ENCODE peak calls at places on chromosomes 11 and 22, in nine cellular contexts. D, Z, A, K, Y, C, S, I and Q are unnamed samples. For H3K9me3 and H3K4me1, the result is how much of the 10 kb centered on the place peaks cover.

GRCh38 chr22:22408731-22409696 is 99.5 kb downstream of the ZNF280B start:
- DNase-seq in D (no peak), K (peak), C (peak), A (peak), I (no peak), S (no peak), Z (no peak), Y (peak), Q (peak)

GRCh38 chr11:110160016-110160415 is 66.8 kb downstream of the ZC3H12C start:
- DNase-seq in K (no peak), S (no peak), Z (no peak), C (no peak), D (no peak), A (no peak), I (no peak), Y (no peak), Q (no peak)

GRCh38 chr22:27063381-27063780 is 406.0 kb downstream of the MIAT start:
- DNase-seq in A (no peak), S (no peak), Y (no peak), D (no peak), K (no peak), C (no peak), Z (no peak), I (no peak), Q (no peak)

GRCh38 chr11:35323076-35323868 is 96.1 kb downstream of the SLC1A2 start:
- DNase-seq in D (no peak), I (no peak), Z (no peak), S (no peak), Y (no peak), A (no peak), K (no peak), C (no peak), Q (no peak)

GRCh38 chr11:128261011-128261421 is 326.3 kb downstream of the ETS1 start:
- DNase-seq in K (no peak), C (no peak), Y (no peak), S (no peak), A (no peak), I (no peak), D (no peak), Z (no peak), Q (no peak)

GRCh38 chr11:43547900-43548381 is 132.6 kb upstream of the HSD17B12 start:
- DNase-seq in I (no peak), S (no peak), D (no peak), Y (peak), A (no peak), C (no peak), Z (peak), K (peak), Q (no peak)

GRCh38 chr11:2461253-2462091 is 16.7 kb downstream of the KCNQ1 start:
- DNase-seq in I (no peak), S (no peak), D (no peak), K (no peak), Y (peak), Z (peak), C (no peak), A (no peak), Q (no peak)

GRCh38 chr22:37426532-37427127 is 649 bp downstream of the ELFN2 start:
- DNase-seq in Z (no peak), Y (no peak), D (no peak), K (no peak), S (no peak), I (no peak), C (no peak), A (no peak), Q (no peak)

GRCh38 chr11:35040221-35040942 is 98.6 kb upstream of the CD44 start:
- DNase-seq in S (peak), A (no peak), C (no peak), K (no peak), Y (no peak), I (no peak), D (no peak), Z (no peak), Q (no peak)

GRCh38 chr22:30940655-30941362 is 27.8 kb downstream of the MORC2 start:
- DNase-seq in S (no peak), Z (no peak), C (no peak), K (no peak), I (no peak), A (no peak), Y (no peak), D (no peak), Q (no peak)

GRCh38 chr11:9625158-9625557 is 38.7 kb upstream of the SWAP70 start:
- DNase-seq in Y (no peak), D (peak), A (no peak), K (no peak), Z (no peak), C (no peak), I (no peak), S (no peak), Q (no peak)

GRCh38 chr11:32852142-32852541 is 22.4 kb downstream of the PRRG4 start:
- DNase-seq in Z (no peak), D (no peak), I (no peak), K (no peak), A (peak), Y (no peak), C (no peak), S (no peak), Q (no peak)

GRCh38 chr11:123194308-123195181 is 503 bp downstream of the CLMP start:
- DNase-seq in K (no peak), Z (no peak), A (no peak), D (no peak), I (no peak), S (no peak), C (no peak), Y (no peak), Q (no peak)

GRCh38 chr11:125091247-125091876 is 20.1 kb downstream of the TMEM218 start:
- DNase-seq in C (no peak), I (peak), S (peak), D (no peak), A (no peak), Z (no peak), K (no peak), Y (peak), Q (no peak)

GRCh38 chr22:33923033-33923432 is 2.8 kb upstream of the LARGE1 start:
- DNase-seq in I (no peak), D (no peak), S (no peak), K (no peak), C (no peak), A (no peak), Z (no peak), Y (no peak), Q (no peak)

GRCh38 chr11:83573097-83573496 is 286.9 kb upstream of the CCDC90B start:
- DNase-seq in C (no peak), I (no peak), Z (no peak), Y (no peak), D (no peak), A (no peak), S (no peak), K (no peak), Q (no peak)

GRCh38 chr11:613369-613968 is 2.3 kb downstream of the IRF7 start:
- DNase-seq in A (peak), Z (peak), D (peak), S (no peak), K (peak), C (peak), Y (peak), I (peak), Q (no peak)

GRCh38 chr11:112797653-112798293 is 163.4 kb upstream of the NCAM1 start:
- DNase-seq in D (no peak), C (no peak), S (peak), Z (peak), Y (peak), K (peak), A (no peak), I (no peak), Q (no peak)

GRCh38 chr11:65003282-65003681 is 6.5 kb upstream of the BATF2 start:
- DNase-seq in Y (no peak), I (no peak), A (no peak), D (no peak), S (no peak), K (no peak), Z (no peak), C (no peak), Q (no peak)

GRCh38 chr11:46285594-46286033 is 8.2 kb downstream of the CREB3L1 start:
- DNase-seq in Y (no peak), S (no peak), C (no peak), I (no peak), A (no peak), K (no peak), D (no peak), Z (no peak), Q (no peak)

GRCh38 chr11:129700701-129701100 is 114.9 kb upstream of the TMEM45B start:
- DNase-seq in D (no peak), I (no peak), C (no peak), Y (peak), K (no peak), A (no peak), Z (no peak), S (no peak), Q (no peak)

GRCh38 chr11:74330065-74330858 is 18.8 kb upstream of the P4HA3 start:
- DNase-seq in C (no peak), I (no peak), Z (no peak), D (no peak), Y (no peak), K (no peak), S (no peak), A (no peak), Q (no peak)

GRCh38 chr11:96456111-96456510 is 66.3 kb downstream of the JRKL start:
- DNase-seq in S (no peak), Y (no peak), Z (no peak), C (no peak), I (no peak), D (no peak), A (no peak), K (no peak), Q (no peak)

GRCh38 chr11:132977746-132978145 is 554.6 kb downstream of the OPCML start:
- DNase-seq in Y (no peak), Z (no peak), K (no peak), C (no peak), I (no peak), D (no peak), S (no peak), A (no peak), Q (no peak)

GRCh38 chr22:30275625-30276024 is 9.0 kb upstream of the OSM start:
- DNase-seq in C (no peak), Y (peak), Z (no peak), D (no peak), A (no peak), I (no peak), K (no peak), S (no peak), Q (no peak)

GRCh38 chr11:128624269-128625170 is 37.2 kb upstream of the ETS1 start:
- DNase-seq in I (peak), S (no peak), D (peak), Z (peak), Y (no peak), K (peak), A (peak), C (no peak), Q (no peak)

GRCh38 chr11:13680501-13681264 is 12.2 kb downstream of the FAR1 start:
- DNase-seq in K (no peak), C (no peak), D (no peak), I (no peak), A (no peak), S (no peak), Y (no peak), Z (no peak), Q (no peak)

GRCh38 chr22:24595228-24595627 is 2.4 kb upstream of the LRRC75B start:
- DNase-seq in D (no peak), S (no peak), A (no peak), Z (no peak), C (no peak), I (no peak), Y (no peak), K (no peak), Q (no peak)

GRCh38 chr22:31556627-31557203 is 60.4 kb downstream of the SFI1 start:
- DNase-seq in K (no peak), I (no peak), Z (no peak), Y (peak), D (peak), A (no peak), C (peak), S (no peak), Q (no peak)

GRCh38 chr11:120835601-120836228 is 188.2 kb upstream of the TBCEL start:
- DNase-seq in Z (no peak), A (no peak), Y (no peak), C (no peak), S (no peak), D (no peak), K (no peak), I (no peak), Q (no peak)

GRCh38 chr22:28600546-28601143 is 79.0 kb downstream of the TTC28 start:
- DNase-seq in Z (no peak), K (no peak), I (no peak), A (no peak), D (no peak), Y (peak), C (peak), S (no peak), Q (no peak)

GRCh38 chr11:30322162-30322561 is 742 bp upstream of the ARL14EP start:
- DNase-seq in Y (no peak), S (no peak), C (no peak), K (no peak), Z (no peak), I (no peak), A (no peak), D (no peak), Q (no peak)

GRCh38 chr22:19942886-19943664 is 1.5 kb upstream of the TXNRD2 start:
- DNase-seq in S (no peak), A (no peak), K (no peak), D (peak), Z (no peak), I (no peak), C (no peak), Y (no peak), Q (no peak)

GRCh38 chr11:6799402-6799801 is at the start of gene OR6A2:
- DNase-seq in K (no peak), S (no peak), I (no peak), A (no peak), D (no peak), C (no peak), Y (no peak), Z (no peak), Q (no peak)

GRCh38 chr11:57405271-57405890 is 14.9 kb upstream of the PRG2 start:
- DNase-seq in D (no peak), Z (no peak), C (no peak), A (no peak), I (no peak), S (no peak), Y (no peak), K (no peak), Q (no peak)

GRCh38 chr22:49237703-49238102 is 590.0 kb downstream of the BRD1 start:
- DNase-seq in S (no peak), D (peak), A (no peak), Y (no peak), Z (no peak), C (no peak), I (no peak), K (peak), Q (no peak)

GRCh38 chr22:49240016-49240380 is 587.7 kb downstream of the BRD1 start:
- DNase-seq in S (no peak), C (no peak), K (no peak), Z (no peak), I (peak), A (no peak), D (peak), Y (no peak), Q (no peak)

GRCh38 chr22:49239264-49240015 is 588.2 kb downstream of the BRD1 start:
- DNase-seq in Z (no peak), K (peak), C (no peak), Y (no peak), S (no peak), A (no peak), I (peak), D (no peak), Q (no peak)

GRCh38 chr22:49237279-49237678 is 590.4 kb downstream of the BRD1 start:
- DNase-seq in D (no peak), A (no peak), I (no peak), Z (no peak), Y (no peak), C (no peak), K (peak), S (no peak), Q (no peak)

GRCh38 chr22:49238181-49239141 is 589.2 kb downstream of the BRD1 start:
- DNase-seq in D (peak), C (no peak), K (peak), Y (no peak), I (peak), Z (no peak), S (no peak), A (no peak), Q (peak)
- H3K9me3 ChIP-seq in D (under half), C (under half), K (under half), Y (under half), I (under half), Z (under half), S (under half), A (under half), Q (under half)

DNA sequence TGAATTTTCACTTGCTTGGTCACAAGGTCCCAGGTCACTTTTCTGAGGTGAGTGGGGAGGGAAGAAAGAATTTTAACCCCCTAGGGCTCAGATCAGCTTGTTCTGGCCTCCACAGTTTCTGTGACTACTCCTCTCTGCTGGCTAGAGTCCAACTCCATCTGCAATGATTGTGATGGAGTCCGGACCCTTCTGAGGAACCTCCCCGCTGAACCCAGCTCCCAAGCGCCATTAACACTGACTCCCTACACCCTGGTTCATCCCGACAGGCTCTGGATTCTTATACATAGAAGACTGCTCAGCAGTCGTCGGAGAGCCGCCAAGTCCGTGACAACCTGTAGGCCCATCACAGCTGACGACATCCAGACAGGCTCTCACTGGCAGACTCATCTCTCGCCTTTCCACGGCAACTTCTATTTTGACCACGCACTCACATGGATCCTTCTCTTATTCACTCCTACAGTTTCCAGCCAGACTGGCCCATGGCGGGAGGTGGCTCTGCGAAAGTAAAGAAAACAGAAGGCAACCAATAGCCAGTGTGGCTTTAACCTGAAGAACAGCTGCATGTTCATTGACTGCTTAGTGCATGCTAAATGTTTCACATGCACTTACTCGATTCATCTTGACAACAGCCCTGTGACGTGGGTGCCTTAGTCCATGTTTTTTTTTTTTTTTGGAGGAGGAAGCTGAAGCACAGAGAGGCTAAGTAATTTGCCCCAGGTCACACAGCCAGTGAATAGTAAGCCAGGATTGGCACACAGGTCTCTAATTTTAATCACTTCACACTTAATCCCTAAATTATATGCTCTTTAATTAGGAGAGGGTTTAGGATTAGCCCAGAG is 68.0 kb upstream of the PRDM11 start:
- DNase-seq in Y (no peak), K (no peak), A (no peak), S (no peak), I (no peak), D (no peak), Z (no peak), C (no peak), Q (no peak)
- TF ChIP-seq POLR2AphosphoS5 in Y (no peak), K (no peak), A (peak), S (no peak), I (no peak), D (no peak), Z (peak), C (no peak), Q (no peak)

DNA sequence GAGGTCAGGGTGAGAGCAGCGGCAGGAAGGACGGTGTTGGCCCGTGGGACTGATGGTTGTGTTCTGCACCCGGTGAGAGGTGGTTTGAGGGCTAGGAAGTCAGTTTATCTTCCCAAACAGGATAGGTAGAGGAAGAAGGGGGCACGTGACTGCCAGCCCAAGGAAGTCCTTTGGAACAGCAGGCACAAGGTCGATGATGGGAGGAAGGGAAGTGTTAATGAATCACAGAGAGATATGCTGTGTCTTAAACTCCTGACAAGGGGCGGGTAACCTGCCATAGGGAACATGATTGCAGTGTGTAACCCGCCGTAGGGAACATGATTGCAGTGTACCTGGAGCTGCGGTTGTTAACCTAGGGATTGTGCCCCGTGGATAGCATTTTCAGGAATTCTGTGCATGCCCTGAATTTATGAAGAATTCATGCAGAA is 49.0 kb downstream of the PRR5L start:
- DNase-seq in Y (no peak), S (no peak), Z (no peak), C (no peak), K (no peak), A (peak), I (peak), D (no peak), Q (no peak)
- H3K4me1 ChIP-seq in Y (under half), S (under half), Z (under half), C (under half), K (under half), A (under half), I (under half), D (under half), Q (under half)

DNA sequence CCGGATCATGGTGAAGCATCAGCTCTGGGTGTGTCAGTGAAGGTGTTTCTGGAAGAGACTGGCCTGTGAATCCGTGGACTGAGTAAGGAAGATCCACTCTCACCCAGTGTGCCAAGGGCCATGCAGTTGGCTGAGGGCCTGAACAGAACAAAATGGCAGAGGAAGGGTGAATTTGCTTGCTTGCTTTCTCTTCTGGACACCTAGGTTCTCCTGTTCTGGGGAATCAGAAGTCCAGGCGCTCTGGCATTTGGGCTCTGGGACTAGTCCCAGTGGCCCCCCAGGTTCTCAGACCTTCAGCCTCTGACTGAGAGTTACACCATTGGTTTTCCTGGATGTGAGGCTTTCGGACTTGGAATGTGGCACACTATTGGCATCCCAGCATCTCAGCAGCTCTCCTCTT is 1170.8 kb downstream of the TBC1D22A start:
- DNase-seq in C (no peak), A (no peak), S (no peak), Y (no peak), D (no peak), Z (no peak), K (no peak), I (no peak), Q (no peak)
- H3K9me3 ChIP-seq in C (under half), A (under half), S (under half), Y (under half), D (under half), Z (under half), K (half or more), I (under half), Q (under half)

DNA sequence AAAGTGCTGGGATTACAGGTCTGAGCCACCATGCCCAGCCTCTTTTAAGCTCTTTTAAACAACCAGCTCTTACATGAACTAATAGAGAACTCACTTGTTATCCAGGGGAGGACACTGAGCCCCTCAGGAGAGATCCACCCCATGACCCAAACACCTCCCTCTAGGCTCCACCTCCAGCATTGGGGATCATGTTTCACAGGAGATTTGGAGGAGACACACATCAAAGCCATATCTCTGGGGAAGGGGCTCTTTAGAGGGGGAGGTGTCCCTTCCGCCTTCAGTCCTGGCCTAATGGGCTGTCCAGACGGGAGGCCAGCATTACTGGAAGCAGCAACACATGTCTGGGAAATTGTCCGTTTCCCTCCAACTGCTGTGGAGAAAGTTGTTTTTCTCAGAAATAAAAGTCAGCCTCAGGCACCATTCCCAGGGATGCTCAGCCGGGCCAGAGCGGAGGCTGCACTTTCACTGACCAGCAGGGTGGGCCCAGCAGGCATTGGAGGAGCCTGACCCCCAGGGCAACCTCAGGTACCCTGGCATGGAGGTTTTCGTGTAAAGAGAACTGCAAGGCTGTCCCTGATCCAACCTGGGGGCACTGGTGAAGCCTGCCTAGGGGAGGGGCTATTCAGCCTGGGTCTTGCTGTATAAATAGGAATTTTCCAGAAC is 9.5 kb downstream of the CACNA1I start:
- DNase-seq in K (no peak), D (no peak), A (no peak), S (no peak), Z (no peak), Y (no peak), I (no peak), C (no peak), Q (no peak)
- TF ChIP-seq POLR2AphosphoS5 in K (no peak), D (no peak), A (no peak), S (no peak), Z (no peak), Y (no peak), I (no peak), C (no peak), Q (no peak)